ENCODE peak calls at places on chromosome 12, in five cellular contexts. B is NCI-H774, Z is NCI-H2029, Y is chondrocyte, M is EL. A is an unnamed sample.

GRCh38 chr12:108532061-108532848 is 17.2 kb downstream of the FICD start:
- DNase-seq in M (no peak), Y (no peak), Z (peak; percentile 8), B (no peak), A (peak; percentile 46)

GRCh38 chr12:42039146-42039545 is 105.5 kb downstream of the GXYLT1 start:
- DNase-seq in Y (no peak), B (no peak), M (peak; percentile 65), Z (no peak), A (no peak)

GRCh38 chr12:51922762-51923505 is 15.6 kb downstream of the ACVRL1 start:
- DNase-seq in Z (peak; percentile 38), M (peak; percentile 73), Y (no peak), B (no peak), A (no peak)

GRCh38 chr12:82708507-82708906 is 21.8 kb downstream of the TMTC2 start:
- DNase-seq in B (no peak), Y (no peak), M (no peak), Z (no peak), A (no peak)

GRCh38 chr12:12297201-12297830 is 30.5 kb upstream of the LRP6 start:
- DNase-seq in Z (no peak), B (no peak), Y (no peak), M (no peak), A (no peak)

GRCh38 chr12:74602881-74603523 is 65.4 kb downstream of the ATXN7L3B start:
- DNase-seq in M (no peak), B (no peak), Z (no peak), Y (no peak), A (no peak)

GRCh38 chr12:100987552-100988277 is 193.1 kb downstream of the ANO4 start:
- DNase-seq in Y (no peak), B (peak; percentile 26), Z (no peak), M (peak; percentile 69), A (no peak)

GRCh38 chr12:55647027-55647426 is 10.3 kb downstream of the OR10P1 start:
- DNase-seq in M (no peak), B (no peak), Y (no peak), Z (no peak), A (no peak)

GRCh38 chr12:50187084-50187900 is 20.1 kb upstream of the CERS5 start:
- DNase-seq in Z (no peak), B (no peak), Y (no peak), M (peak; percentile 93), A (no peak)

GRCh38 chr12:7374423-7375144 is 69.4 kb downstream of the CD163L1 start:
- DNase-seq in Y (peak; percentile 73), B (no peak), Z (no peak), M (peak; percentile 36), A (no peak)

GRCh38 chr12:124391340-124392261 is 96.7 kb downstream of the RFLNA start:
- DNase-seq in Z (no peak), Y (no peak), B (no peak), M (peak; percentile 79), A (peak; percentile 42)

GRCh38 chr12:124457287-124458219 is 109.9 kb downstream of the NCOR2 start:
- DNase-seq in Z (no peak), B (no peak), Y (peak; percentile 69), M (peak; percentile 87), A (no peak)

GRCh38 chr12:111753144-111753881 is 13.4 kb upstream of the ALDH2 start:
- DNase-seq in M (peak; percentile 39), Y (no peak), B (no peak), Z (peak; percentile 46), A (peak; percentile 3)

GRCh38 chr12:57726151-57726883 is 12.2 kb downstream of the AGAP2 start:
- DNase-seq in Z (peak; percentile 81), M (peak; percentile 91), B (peak; percentile 82), Y (no peak), A (peak; percentile 63)

GRCh38 chr12:103930787-103931536 is 752 bp downstream of the HSP90B1 start:
- DNase-seq in B (no peak), Z (no peak), Y (no peak), M (peak; percentile 26), A (peak; percentile 39)

GRCh38 chr12:127899981-127900380 is 367.0 kb upstream of the TMEM132C start:
- DNase-seq in M (no peak), Z (no peak), Y (no peak), B (no peak), A (no peak)

GRCh38 chr12:56129210-56129691 is 1.2 kb downstream of the ESYT1 start:
- DNase-seq in M (peak; percentile 75), Z (no peak), B (no peak), Y (no peak), A (peak; percentile 24)

GRCh38 chr12:110347767-110348166 is 55.7 kb downstream of the ANAPC7 start:
- DNase-seq in M (no peak), Z (no peak), Y (no peak), B (no peak), A (no peak)

GRCh38 chr12:92234533-92234932 is 88.9 kb upstream of the BTG1 start:
- DNase-seq in Y (no peak), B (no peak), Z (no peak), M (no peak), A (no peak)

GRCh38 chr12:32828552-32828951 is 68.0 kb downstream of the PKP2 start:
- DNase-seq in M (no peak), B (no peak), Z (no peak), Y (no peak), A (no peak)

GRCh38 chr12:110993425-110993824 is 73.0 kb upstream of the MYL2 start:
- DNase-seq in B (no peak), M (no peak), Y (no peak), Z (no peak), A (no peak)

GRCh38 chr12:47388712-47389111 is 309.0 kb upstream of the AMIGO2 start:
- DNase-seq in M (no peak), B (no peak), Y (no peak), Z (no peak), A (no peak)

GRCh38 chr12:131863711-131864396 is 30.6 kb upstream of the ULK1 start:
- DNase-seq in Z (no peak), Y (no peak), M (no peak), B (no peak), A (no peak)

GRCh38 chr12:93050026-93050747 is 121.1 kb upstream of the EEA1 start:
- DNase-seq in M (peak; percentile 51), B (no peak), Z (no peak), Y (no peak), A (no peak)

GRCh38 chr12:67721216-67721615 is 72.7 kb downstream of the DYRK2 start:
- DNase-seq in B (no peak), Y (no peak), M (no peak), Z (peak; percentile 70), A (peak; percentile 2)

GRCh38 chr12:51118706-51119105 is 35.3 kb upstream of the CSRNP2 start:
- DNase-seq in Z (no peak), B (no peak), M (peak; percentile 62), Y (no peak), A (no peak)

GRCh38 chr12:10307630-10308029 is at the start of gene KLRD1:
- DNase-seq in B (no peak), Z (no peak), Y (no peak), M (no peak), A (no peak)

GRCh38 chr12:116127858-116128257 is 149.6 kb downstream of the MED13L start:
- DNase-seq in Y (no peak), B (no peak), M (no peak), Z (no peak), A (no peak)

GRCh38 chr12:67689339-67689738 is 40.8 kb downstream of the DYRK2 start:
- DNase-seq in Z (no peak), Y (no peak), B (no peak), M (no peak), A (no peak)

GRCh38 chr12:122062832-122063690 is 15.5 kb upstream of the MLXIP start:
- DNase-seq in B (peak; percentile 68), M (peak; percentile 88), Y (no peak), Z (peak; percentile 68), A (peak; percentile 15)

GRCh38 chr12:67766370-67766769 is 117.8 kb downstream of the DYRK2 start:
- DNase-seq in M (peak; percentile 90), B (no peak), Z (no peak), Y (no peak), A (no peak)

GRCh38 chr12:15180975-15181683 is 40.1 kb downstream of the RERG start:
- DNase-seq in Y (no peak), B (no peak), Z (no peak), M (no peak), A (no peak)

GRCh38 chr12:28415755-28416154 is 225.5 kb downstream of the CCDC91 start:
- DNase-seq in Z (no peak), M (peak; percentile 76), B (no peak), Y (no peak), A (no peak)

GRCh38 chr12:56385873-56386272 is 23.2 kb upstream of the APOF start:
- DNase-seq in B (peak; percentile 75), M (no peak), Z (peak; percentile 3), Y (no peak), A (no peak)

GRCh38 chr12:10673660-10674384 is at the start of gene STYK1:
- DNase-seq in Z (peak; percentile 85), B (peak; percentile 83), Y (no peak), M (peak; percentile 62), A (peak; percentile 79)

GRCh38 chr12:19683178-19683927 is 244.1 kb downstream of the AEBP2 start:
- DNase-seq in Z (no peak), B (no peak), Y (no peak), M (peak; percentile 81), A (no peak)

GRCh38 chr12:124381454-124382207 is 86.7 kb downstream of the RFLNA start:
- DNase-seq in B (no peak), Z (peak; percentile 60), M (peak; percentile 85), Y (no peak), A (no peak)

GRCh38 chr12:42705863-42706262 is 116.3 kb upstream of the PRICKLE1 start:
- DNase-seq in Z (no peak), Y (no peak), M (peak; percentile 94), B (no peak), A (no peak)

GRCh38 chr12:70618371-70618770 is 18.9 kb downstream of the PTPRB start:
- DNase-seq in M (no peak), Y (no peak), B (no peak), Z (no peak), A (no peak)